ENCODE peak calls at places on chromosomes 1 and 21, in six cellular contexts. Q is HEK293T, N is K562, Y is WTC11, T is H1, Z is HepG2. R is an unnamed sample.

GRCh38 chr1:35334485-35334884 is 66.0 kb downstream of the ZMYM4 start:
- DNase-seq in Y (no peak), T (no peak), Z (no peak), Q (no peak), N (no peak), R (no peak)

GRCh38 chr1:186662752-186663151 is 17.5 kb downstream of the PTGS2 start:
- DNase-seq in Y (no peak), N (no peak), T (no peak), Z (no peak), Q (no peak), R (no peak)

GRCh38 chr1:74534241-74534640 is 21.8 kb upstream of the LRRC53 start:
- DNase-seq in Y (no peak), Z (no peak), N (no peak), T (no peak), Q (no peak), R (no peak)

GRCh38 chr1:238658766-238659165 is 727.6 kb upstream of the CHRM3 start:
- DNase-seq in Q (no peak), N (no peak), Z (no peak), Y (no peak), T (no peak), R (no peak)

GRCh38 chr1:43821471-43821870 is 112.1 kb upstream of the ARTN start:
- DNase-seq in Z (no peak), Y (no peak), Q (no peak), N (no peak), T (no peak), R (no peak)

GRCh38 chr1:54980528-54981241 is at the start of gene TMEM61:
- DNase-seq in Z (no peak), N (no peak), Y (peak), T (no peak), Q (no peak), R (no peak)

GRCh38 chr1:9922342-9922741 is 12.3 kb upstream of the CTNNBIP1 start:
- DNase-seq in Z (no peak), Y (no peak), Q (peak), T (no peak), N (no peak), R (no peak)

GRCh38 chr1:91647061-91647460 is 146.4 kb downstream of the CDC7 start:
- DNase-seq in N (no peak), Q (no peak), T (no peak), Y (no peak), Z (no peak), R (no peak)

GRCh38 chr1:183548136-183548535 is 42.1 kb downstream of the NCF2 start:
- DNase-seq in Y (no peak), N (no peak), Z (no peak), T (no peak), Q (no peak), R (no peak)

GRCh38 chr1:56189946-56190920 is 389.1 kb downstream of the PLPP3 start:
- DNase-seq in Y (peak), T (no peak), N (peak), Q (peak), Z (peak), R (peak)

GRCh38 chr1:27398405-27399149 is 6.2 kb downstream of the GPR3 start:
- DNase-seq in N (no peak), Y (no peak), Z (no peak), T (no peak), Q (no peak), R (no peak)

GRCh38 chr21:41677671-41678015 is 89.2 kb downstream of the RIPK4 start:
- DNase-seq in N (no peak), Z (no peak), Y (no peak), T (no peak), Q (no peak), R (no peak)

GRCh38 chr1:110176299-110176956 is 26.1 kb downstream of the SLC6A17 start:
- DNase-seq in N (no peak), Q (no peak), T (no peak), Y (no peak), Z (no peak), R (no peak)

GRCh38 chr1:56235909-56236510 is 343.4 kb downstream of the PLPP3 start:
- DNase-seq in Y (no peak), Z (peak), N (no peak), T (no peak), Q (no peak), R (no peak)

GRCh38 chr1:80962559-80962958 is 838.2 kb upstream of the ADGRL2 start:
- DNase-seq in Y (no peak), Z (no peak), T (no peak), Q (no peak), N (no peak), R (no peak)

GRCh38 chr1:54053745-54054437 is 483 bp downstream of the TCEANC2 start:
- DNase-seq in Q (no peak), N (peak), T (no peak), Z (no peak), Y (no peak), R (no peak)

GRCh38 chr1:101338714-101339430 is 102.1 kb downstream of the S1PR1 start:
- DNase-seq in Q (no peak), Y (no peak), N (no peak), T (no peak), Z (no peak), R (no peak)

GRCh38 chr1:106897976-106898375 is 158.5 kb upstream of the PRMT6 start:
- DNase-seq in T (no peak), Q (no peak), N (no peak), Z (no peak), Y (no peak), R (no peak)

GRCh38 chr21:43313939-43314405 is 113.0 kb downstream of the SIK1 start:
- DNase-seq in Z (no peak), Q (no peak), Y (no peak), T (no peak), N (no peak), R (no peak)

GRCh38 chr1:202011994-202012393 is 1.6 kb downstream of the ELF3 start:
- DNase-seq in T (no peak), Y (no peak), N (no peak), Q (no peak), Z (no peak), R (no peak)

GRCh38 chr1:73576084-73576483 is 621.9 kb downstream of the LRRIQ3 start:
- DNase-seq in N (no peak), Q (no peak), Z (no peak), T (no peak), Y (no peak), R (no peak)

GRCh38 chr1:201429771-201430501 is 8.4 kb upstream of the TNNI1 start:
- DNase-seq in Q (no peak), N (no peak), Z (no peak), T (no peak), Y (no peak), R (no peak)

GRCh38 chr1:26084091-26084561 is 16.7 kb upstream of the TRIM63 start:
- DNase-seq in N (no peak), Y (no peak), T (no peak), Q (no peak), Z (no peak), R (no peak)

GRCh38 chr1:165137551-165138316 is 218.8 kb downstream of the LMX1A start:
- DNase-seq in T (no peak), Y (no peak), Z (peak), N (no peak), Q (no peak), R (no peak)

GRCh38 chr1:8097908-8098307 is 71.8 kb upstream of the ERRFI1 start:
- DNase-seq in N (no peak), Y (no peak), Z (no peak), Q (no peak), T (no peak), R (no peak)

GRCh38 chr1:62285440-62285839 is 33.8 kb downstream of the KANK4 start:
- DNase-seq in T (no peak), Q (no peak), N (no peak), Z (no peak), Y (no peak), R (no peak)

GRCh38 chr1:45843474-45843905 is 40.1 kb downstream of the MAST2 start:
- DNase-seq in Q (no peak), Z (no peak), T (no peak), Y (no peak), N (peak), R (no peak)

GRCh38 chr1:27736252-27736651 is 10.5 kb downstream of the FAM76A start:
- DNase-seq in Q (no peak), Y (no peak), Z (no peak), T (no peak), N (no peak), R (no peak)

GRCh38 chr1:201774224-201774982 is 54.6 kb upstream of the IPO9 start:
- DNase-seq in T (no peak), Q (no peak), N (no peak), Z (no peak), Y (no peak), R (no peak)

GRCh38 chr1:186953876-186954275 is 125.1 kb downstream of the PLA2G4A start:
- DNase-seq in T (no peak), Q (no peak), Y (no peak), N (no peak), Z (no peak), R (no peak)

GRCh38 chr21:17114019-17114418 is 398.8 kb upstream of the CXADR start:
- DNase-seq in T (peak), Z (no peak), N (no peak), Q (no peak), Y (no peak), R (no peak)

GRCh38 chr1:29783501-29784275 is 547.4 kb downstream of the PTPRU start:
- DNase-seq in T (no peak), Q (peak), N (no peak), Z (no peak), Y (no peak), R (no peak)

GRCh38 chr1:64171797-64172281 is 31.6 kb upstream of the UBE2U start:
- DNase-seq in N (no peak), Z (no peak), T (no peak), Q (no peak), Y (no peak), R (peak)

GRCh38 chr1:87728169-87728568 is 399.5 kb downstream of the LMO4 start:
- DNase-seq in Y (no peak), T (no peak), N (no peak), Q (no peak), Z (no peak), R (no peak)

GRCh38 chr1:115555446-115555845 is 86.3 kb upstream of the VANGL1 start:
- DNase-seq in Z (no peak), T (no peak), Y (no peak), N (no peak), Q (no peak), R (no peak)

GRCh38 chr1:183630748-183631147 is 4.8 kb downstream of the ARPC5 start:
- DNase-seq in Q (no peak), T (no peak), Z (no peak), N (no peak), Y (no peak), R (no peak)

GRCh38 chr1:167060141-167061072 is 29.8 kb downstream of the GPA33 start:
- DNase-seq in Q (peak), N (no peak), T (no peak), Y (no peak), Z (no peak), R (no peak)

GRCh38 chr1:11784993-11785769 is 20.6 kb downstream of the MTHFR start:
- DNase-seq in N (peak), Z (peak), T (peak), Q (peak), Y (peak), R (peak)

GRCh38 chr1:238681021-238681420 is 705.3 kb upstream of the CHRM3 start:
- DNase-seq in Y (no peak), T (no peak), Q (no peak), Z (no peak), N (no peak), R (no peak)

GRCh38 chr1:3993606-3994375 is 93.7 kb upstream of the C1orf174 start:
- DNase-seq in Y (no peak), Z (no peak), N (no peak), Q (no peak), T (no peak), R (no peak)

GRCh38 chr1:22935450-22935849 is 37.2 kb downstream of the LACTBL1 start:
- DNase-seq in Q (no peak), Z (no peak), N (no peak), T (no peak), Y (no peak), R (peak)

GRCh38 chr1:22932803-22933470 is 39.7 kb downstream of the LACTBL1 start:
- DNase-seq in T (no peak), N (no peak), Q (no peak), Y (no peak), Z (no peak), R (no peak)

GRCh38 chr1:22925111-22925510 is 47.6 kb downstream of the LACTBL1 start:
- DNase-seq in Y (no peak), Z (no peak), Q (no peak), T (no peak), N (no peak), R (no peak)

GRCh38 chr1:22930235-22930912 is 42.3 kb downstream of the LACTBL1 start:
- DNase-seq in T (peak), Z (peak), Y (peak), Q (peak), N (peak), R (peak)
- TF ChIP-seq SP1 in T (no peak), Z (no peak), Y (no peak), Q (no peak), N (no peak), R (no peak)

DNA sequence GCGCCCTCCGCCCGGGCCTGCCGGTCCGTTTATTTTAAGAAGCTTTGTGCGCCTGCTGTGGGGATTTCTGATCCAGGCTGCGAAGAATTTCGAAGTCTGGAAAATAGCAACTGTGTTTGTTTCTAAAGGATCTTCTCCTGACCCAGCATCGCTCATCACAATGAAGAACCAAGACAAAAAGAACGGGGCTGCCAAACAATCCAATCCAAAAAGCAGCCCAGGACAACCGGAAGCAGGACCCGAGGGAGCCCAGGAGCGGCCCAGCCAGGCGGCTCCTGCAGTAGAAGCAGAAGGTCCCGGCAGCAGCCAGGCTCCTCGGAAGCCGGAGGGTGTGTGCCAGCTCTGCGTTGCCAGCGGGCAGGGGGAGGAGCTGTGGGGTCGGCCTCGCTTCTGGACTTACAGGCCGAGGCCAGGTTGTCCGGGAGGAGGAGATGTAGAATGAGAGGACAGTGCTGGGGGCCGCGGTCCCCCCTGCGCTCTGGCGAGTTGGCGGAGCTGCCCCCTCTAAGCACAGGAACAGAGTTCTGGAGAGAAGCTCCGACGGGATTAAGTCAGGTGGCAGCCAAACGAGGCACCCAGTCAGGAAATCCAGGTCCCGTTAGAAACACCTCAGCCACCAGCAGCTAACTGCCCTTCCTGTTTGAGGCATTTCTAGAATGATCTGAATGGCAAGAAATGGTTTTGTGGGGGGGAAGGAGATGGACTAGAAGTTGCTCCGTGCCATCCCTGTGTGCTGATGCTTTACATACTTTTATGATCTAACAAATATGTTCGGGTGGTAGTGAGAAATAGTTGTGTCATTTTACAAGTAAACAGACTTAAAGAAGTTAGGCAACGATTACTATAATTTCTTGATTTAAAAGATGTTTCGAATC is 948 bp downstream of the TXLNA start:
- DNase-seq in T (no peak), Z (peak), N (peak), Y (peak), Q (peak), R (no peak)
- TF ChIP-seq SP1 in T (no peak), Z (no peak), N (no peak), Y (no peak), Q (no peak), R (no peak)

DNA sequence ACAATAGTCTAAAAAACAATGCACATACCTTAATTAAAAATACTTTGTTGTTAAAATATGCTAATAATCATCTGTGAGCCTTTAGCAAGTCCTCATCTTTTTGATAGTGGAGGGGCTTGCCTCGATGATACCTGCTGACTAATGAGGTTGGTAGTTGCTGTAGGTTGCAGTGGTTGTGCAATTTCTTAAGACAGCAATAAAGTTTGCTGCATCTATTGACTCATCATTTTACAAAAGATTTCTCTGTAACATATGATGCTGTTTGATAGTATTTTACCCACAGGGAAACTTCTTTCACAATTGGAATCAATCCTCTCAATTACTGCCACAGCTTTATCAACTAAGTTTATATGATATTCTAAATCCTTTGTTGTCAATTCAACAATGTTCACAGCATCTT is 7.6 kb downstream of the C1orf87 start:
- DNase-seq in Z (no peak), Q (no peak), N (no peak), T (no peak), Y (no peak), R (no peak)
- TF ChIP-seq SP1 in Z (no peak), Q (no peak), N (no peak), T (no peak), Y (no peak), R (no peak)

GRCh38 chr1:70504176-70504820 is 93.2 kb downstream of the CTH start:
- DNase-seq in Y (no peak), N (peak), T (no peak), Q (no peak), Z (peak), R (no peak)
- TF ChIP-seq SP1 in Y (no peak), N (no peak), T (no peak), Q (no peak), Z (no peak), R (no peak)